ENCODE peak calls at places on chromosome 5, in six cellular contexts. Q is spleen; U is left ventricle myocardium inferior; E is AG04450; K is CD4-positive, alpha-beta memory T cell; N is A673. W is an unnamed sample.

GRCh38 chr5:36378551-36378950 is 76.8 kb upstream of the RANBP3L start:
- DNase-seq in Q (no peak), U (no peak), E (no peak), N (no peak), K (no peak), W (no peak)

GRCh38 chr5:133440467-133441115 is 171.8 kb downstream of the FSTL4 start:
- DNase-seq in U (no peak), N (no peak), Q (no peak), K (no peak), E (no peak), W (no peak)

GRCh38 chr5:133827830-133828229 is 140.6 kb downstream of the C5orf15 start:
- DNase-seq in K (no peak), Q (no peak), N (no peak), E (no peak), U (no peak), W (no peak)

GRCh38 chr5:38938424-38938823 is 92.6 kb downstream of the OSMR start:
- DNase-seq in U (no peak), Q (no peak), E (peak; percentile 4), N (no peak), K (no peak), W (no peak)

GRCh38 chr5:67003906-67004729 is 192.5 kb downstream of the CD180 start:
- DNase-seq in U (peak; percentile 87), N (peak; percentile 74), E (peak; percentile 59), K (peak; percentile 96), Q (peak; percentile 91), W (peak; percentile 74)

GRCh38 chr5:143501176-143501840 is 97.8 kb upstream of the NR3C1 start:
- DNase-seq in Q (no peak), E (no peak), U (no peak), K (no peak), N (peak; percentile 84), W (no peak)

GRCh38 chr5:55816342-55816741 is 34.8 kb upstream of the IL31RA start:
- DNase-seq in K (no peak), E (peak; percentile 88), N (peak; percentile 51), Q (no peak), U (no peak), W (peak; percentile 53)

GRCh38 chr5:135437796-135438560 is 9.2 kb downstream of the DCANP1 start:
- DNase-seq in K (no peak), N (no peak), U (peak; percentile 60), Q (peak; percentile 63), E (peak; percentile 92), W (no peak)

GRCh38 chr5:147949711-147950573 is 43.6 kb upstream of the C5orf46 start:
- DNase-seq in E (no peak), K (no peak), U (no peak), Q (no peak), N (peak; percentile 65), W (no peak)

GRCh38 chr5:40240111-40240510 is 439.6 kb upstream of the PTGER4 start:
- DNase-seq in U (no peak), K (no peak), E (no peak), N (no peak), Q (no peak), W (no peak)

GRCh38 chr5:124996023-124996763 is 249.8 kb upstream of the ZNF608 start:
- DNase-seq in K (no peak), N (no peak), Q (no peak), U (no peak), E (no peak), W (peak; percentile 96)

GRCh38 chr5:54275361-54275760 is 35.0 kb downstream of the ARL15 start:
- DNase-seq in N (no peak), Q (no peak), E (no peak), U (no peak), K (no peak), W (no peak)

GRCh38 chr5:103475629-103476240 is 86.9 kb downstream of the NUDT12 start:
- DNase-seq in N (peak; percentile 72), Q (no peak), U (no peak), E (no peak), K (no peak), W (no peak)

GRCh38 chr5:55063220-55063863 is 39.1 kb upstream of the GZMA start:
- DNase-seq in E (no peak), U (no peak), K (no peak), Q (no peak), N (no peak), W (peak; percentile 44)

GRCh38 chr5:72146056-72146455 is 38.8 kb downstream of the MAP1B start:
- DNase-seq in Q (no peak), K (no peak), E (no peak), U (no peak), N (no peak), W (no peak)

GRCh38 chr5:80255425-80255751 is 460 bp downstream of the SERINC5 start:
- DNase-seq in Q (no peak), U (peak; percentile 69), K (peak; percentile 49), N (peak; percentile 73), E (no peak), W (peak; percentile 68)

GRCh38 chr5:1505506-1506241 is 18.1 kb downstream of the LPCAT1 start:
- DNase-seq in E (no peak), Q (peak; percentile 82), U (no peak), N (no peak), K (no peak), W (no peak)

GRCh38 chr5:173644700-173645436 is 28.4 kb upstream of the BOD1 start:
- DNase-seq in K (no peak), N (no peak), U (no peak), Q (no peak), E (no peak), W (no peak)

GRCh38 chr5:94693043-94693822 is 74.8 kb downstream of the SLF1 start:
- DNase-seq in N (peak; percentile 59), Q (no peak), K (no peak), E (peak; percentile 59), U (no peak), W (peak; percentile 86)

GRCh38 chr5:69052181-69052580 is 41.6 kb upstream of the SLC30A5 start:
- DNase-seq in E (no peak), N (no peak), K (no peak), U (no peak), Q (no peak), W (no peak)

GRCh38 chr5:54610197-54610898 is 92.8 kb downstream of the SNX18 start:
- DNase-seq in Q (peak; percentile 79), U (no peak), K (peak; percentile 60), E (no peak), N (peak; percentile 16), W (peak; percentile 36)

GRCh38 chr5:149424371-149425315 is 45.6 kb upstream of the IL17B start:
- DNase-seq in N (no peak), Q (no peak), K (no peak), U (no peak), E (no peak), W (no peak)

GRCh38 chr5:61881821-61882220 is 424.2 kb upstream of the KIF2A start:
- DNase-seq in Q (no peak), U (no peak), N (peak; percentile 50), E (no peak), K (no peak), W (peak; percentile 64)

GRCh38 chr5:6937675-6938074 is 224.4 kb downstream of the TENT4A start:
- DNase-seq in N (no peak), E (no peak), Q (no peak), K (no peak), U (no peak), W (no peak)

GRCh38 chr5:62206150-62206829 is 99.7 kb upstream of the KIF2A start:
- DNase-seq in U (no peak), N (peak; percentile 64), E (no peak), K (no peak), Q (no peak), W (no peak)

GRCh38 chr5:19713740-19714139 is 274.3 kb downstream of the CDH18 start:
- DNase-seq in E (no peak), N (no peak), Q (no peak), K (no peak), U (no peak), W (no peak)

GRCh38 chr5:78983601-78984000 is 1.5 kb downstream of the ARSB start:
- DNase-seq in U (no peak), N (no peak), E (no peak), K (no peak), Q (no peak), W (no peak)

GRCh38 chr5:98963019-98963418 is 34.2 kb upstream of the CHD1 start:
- DNase-seq in E (no peak), Q (no peak), K (no peak), N (no peak), U (no peak), W (no peak)
- H3K27ac ChIP-seq in E (no peak overlapping the region), Q (no peak overlapping the region), K (no peak overlapping the region), N (no peak overlapping the region), U (no peak overlapping the region), W (no peak overlapping the region)

DNA sequence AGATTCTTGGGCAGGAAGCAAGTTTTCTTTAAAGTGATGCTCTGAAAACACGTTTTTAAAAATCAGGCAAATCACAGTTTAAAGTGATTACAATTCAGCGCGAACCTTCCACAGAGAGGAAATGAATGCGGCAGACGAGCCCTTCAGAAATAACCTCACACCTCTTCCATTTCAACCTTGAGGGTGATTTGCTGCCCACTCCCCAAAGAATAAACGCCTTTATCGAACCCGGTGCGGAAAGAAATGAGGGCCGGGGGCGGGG is 2.3 kb upstream of the EFNA5 start:
- DNase-seq in E (no peak), U (no peak), N (no peak), Q (no peak), K (no peak), W (no peak)
- H3K27ac ChIP-seq in E (no peak overlapping the region), U (peak overlapping the region; percentile 92), N (peak overlapping the region; percentile 47), Q (no peak overlapping the region), K (no peak overlapping the region), W (no peak overlapping the region)

DNA sequence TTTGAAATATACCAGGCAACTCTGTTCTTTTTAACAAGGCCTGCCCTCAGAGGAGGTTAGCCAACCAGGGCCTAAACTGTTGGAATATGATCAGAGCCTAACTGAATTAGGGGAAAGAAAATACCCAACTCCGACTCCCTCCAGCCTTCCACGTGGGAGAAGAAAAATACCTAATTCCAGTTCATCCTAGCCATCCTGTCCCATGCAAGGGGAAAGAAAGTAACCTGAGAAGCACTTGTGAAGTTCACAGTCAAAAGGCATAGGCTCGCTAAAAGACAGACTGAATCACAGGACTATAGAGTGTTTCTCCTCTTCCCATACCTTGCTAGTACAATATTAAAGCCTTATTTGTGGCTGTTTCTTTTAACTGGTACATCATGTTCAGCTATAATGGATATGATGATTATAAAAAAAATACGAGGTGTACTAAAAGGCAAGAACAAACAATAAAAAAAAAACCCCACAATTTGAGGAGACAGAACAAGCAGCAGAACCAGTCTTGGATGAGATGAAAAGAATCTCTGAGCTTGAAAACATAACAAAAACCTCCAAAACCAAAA is 18.0 kb upstream of the ATP10B start:
- DNase-seq in U (no peak), K (no peak), Q (no peak), N (no peak), E (no peak), W (no peak)
- H3K27ac ChIP-seq in U (no peak overlapping the region), K (no peak overlapping the region), Q (no peak overlapping the region), N (no peak overlapping the region), E (peak overlapping the region; percentile 11), W (no peak overlapping the region)

DNA sequence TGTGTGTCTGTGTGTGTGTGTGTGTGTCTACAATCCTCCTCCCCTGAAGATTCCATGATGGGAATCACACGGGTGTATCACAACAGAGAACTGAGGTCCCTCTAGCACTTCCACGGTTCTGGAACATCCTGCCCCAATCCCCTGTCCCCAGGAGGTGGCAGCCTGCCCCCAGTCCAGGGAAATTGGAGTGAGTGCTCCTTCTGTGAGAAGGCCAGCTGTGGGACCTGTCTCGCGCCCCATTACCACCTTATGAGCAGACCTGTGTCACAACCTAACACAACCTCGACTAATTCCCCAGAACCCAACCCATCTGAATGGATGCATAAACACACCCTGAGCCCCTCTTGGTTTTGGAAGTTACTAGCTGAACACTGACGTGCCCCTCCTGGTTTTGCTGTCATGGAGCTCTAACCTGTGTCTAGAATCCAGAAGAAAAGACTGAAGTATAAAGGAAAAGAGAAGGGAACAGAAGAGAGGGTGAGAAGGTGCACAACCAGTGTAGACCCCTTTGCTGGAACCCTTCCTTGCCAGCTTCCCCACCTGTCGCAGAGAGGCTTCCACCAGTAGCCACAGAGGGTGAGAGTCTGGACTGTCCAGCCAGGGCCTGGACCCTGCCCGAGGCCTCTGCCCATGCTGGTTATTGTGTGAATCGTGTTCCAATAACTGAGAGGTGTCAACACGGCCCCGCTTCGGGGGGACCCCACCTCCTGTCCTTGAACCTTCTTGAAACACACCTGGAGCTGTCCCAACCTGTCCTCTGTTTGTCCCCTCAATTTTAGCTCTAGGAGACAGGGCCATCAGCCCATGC is 3.4 kb downstream of the BTNL9 start:
- DNase-seq in U (no peak), E (no peak), K (no peak), N (no peak), Q (peak; percentile 69), W (no peak)
- H3K27ac ChIP-seq in U (peak overlapping the region; percentile 92), E (no peak overlapping the region), K (no peak overlapping the region), N (no peak overlapping the region), Q (no peak overlapping the region), W (no peak overlapping the region)

W was measured in SJSA1.